ENCODE peak calls at places on chromosomes 13 and 19, in four cellular contexts. S is left ventricle myocardium inferior, B is lung microvascular endothelial cell, P is ELR. X is an unnamed sample.

GRCh38 chr13:42728507-42729180 is 52.7 kb upstream of the FAM216B start:
- DNase-seq in B (no peak), P (peak; percentile 11), S (no peak), X (no peak)

GRCh38 chr19:39924389-39924788 is 10.0 kb downstream of the FCGBP start:
- DNase-seq in B (no peak), P (no peak), S (no peak), X (no peak)

GRCh38 chr19:16075430-16076153 is 703 bp upstream of the TPM4 start:
- DNase-seq in S (no peak), P (no peak), B (no peak), X (no peak)

GRCh38 chr13:33992891-33993336 is 175.0 kb downstream of the RFC3 start:
- DNase-seq in S (no peak), B (no peak), P (no peak), X (no peak)

GRCh38 chr19:50431343-50432220 is 1.1 kb upstream of the MYBPC2 start:
- DNase-seq in S (peak; percentile 84), P (peak; percentile 65), B (peak; percentile 60), X (peak; percentile 84)

GRCh38 chr13:59145381-59145780 is 1018.3 kb downstream of the DIAPH3 start:
- DNase-seq in S (no peak), P (no peak), B (no peak), X (no peak)

GRCh38 chr13:98521461-98521860 is 55.4 kb downstream of the STK24 start:
- DNase-seq in S (no peak), P (no peak), B (no peak), X (no peak)

GRCh38 chr13:73058741-73059459 is at the start of gene KLF5:
- DNase-seq in P (peak; percentile 96), S (peak; percentile 95), B (peak; percentile 91), X (peak; percentile 97)

GRCh38 chr19:17424743-17425365 is 5.0 kb downstream of the MVB12A start:
- DNase-seq in S (no peak), P (peak; percentile 34), B (peak; percentile 27), X (peak; percentile 54)

GRCh38 chr13:71979616-71980015 is 112.6 kb upstream of the DACH1 start:
- DNase-seq in B (peak; percentile 16), S (no peak), P (peak; percentile 10), X (peak; percentile 42)

GRCh38 chr13:99124695-99125334 is 75.8 kb upstream of the UBAC2 start:
- DNase-seq in B (peak; percentile 79), P (peak; percentile 84), S (no peak), X (peak; percentile 80)

GRCh38 chr13:80828759-80829158 is 487.8 kb upstream of the SPRY2 start:
- DNase-seq in P (no peak), S (no peak), B (no peak), X (peak; percentile 3)

GRCh38 chr19:5306531-5306930 is 34.1 kb downstream of the PTPRS start:
- DNase-seq in S (no peak), B (no peak), P (no peak), X (no peak)

GRCh38 chr19:14127176-14127575 is 9.2 kb downstream of the ASF1B start:
- DNase-seq in S (no peak), P (no peak), B (no peak), X (no peak)

GRCh38 chr19:33333615-33334014 is 31.3 kb upstream of the CEBPA start:
- DNase-seq in B (no peak), P (no peak), S (no peak), X (no peak)

GRCh38 chr13:107252428-107252827 is 684.5 kb upstream of the ARGLU1 start:
- DNase-seq in S (no peak), P (no peak), B (no peak), X (no peak)

GRCh38 chr13:102700088-102701031 is 5.5 kb upstream of the METTL21C start:
- DNase-seq in S (no peak), B (no peak), P (no peak), X (no peak)

GRCh38 chr13:107364658-107365057 is 796.7 kb upstream of the ARGLU1 start:
- DNase-seq in P (no peak), S (no peak), B (no peak), X (no peak)

GRCh38 chr19:17946965-17947784 is 14.4 kb downstream of the CCDC124 start:
- DNase-seq in S (no peak), P (no peak), B (no peak), X (no peak)

GRCh38 chr19:8302734-8303133 is 5.4 kb downstream of the CD320 start:
- DNase-seq in B (no peak), P (no peak), S (no peak), X (no peak)

GRCh38 chr19:33100894-33101644 is 20.1 kb downstream of the GPATCH1 start:
- DNase-seq in B (no peak), P (no peak), S (no peak), X (no peak)

GRCh38 chr13:93859666-93860065 is 619.8 kb downstream of the DCT start:
- DNase-seq in B (no peak), P (peak; percentile 60), S (no peak), X (no peak)

GRCh38 chr19:14430712-14431111 is 2.4 kb upstream of the PKN1 start:
- DNase-seq in B (no peak), S (no peak), P (no peak), X (no peak)

GRCh38 chr13:110226051-110226562 is 80.8 kb downstream of the COL4A1 start:
- DNase-seq in B (peak; percentile 75), S (no peak), P (peak; percentile 14), X (peak; percentile 70)

GRCh38 chr19:58328999-58329398 is 2.2 kb downstream of the ZSCAN22 start:
- DNase-seq in B (no peak), P (peak; percentile 21), S (no peak), X (peak; percentile 36)

GRCh38 chr19:35739275-35740107 is 2.8 kb downstream of the IGFLR1 start:
- DNase-seq in B (no peak), S (no peak), P (no peak), X (no peak)

GRCh38 chr19:36572593-36573019 is 486 bp downstream of the ZNF529 start:
- DNase-seq in S (no peak), P (no peak), B (no peak), X (no peak)

GRCh38 chr19:28883241-28883693 is 329.7 kb downstream of the UQCRFS1 start:
- DNase-seq in P (no peak), B (no peak), S (peak; percentile 52), X (no peak)

GRCh38 chr13:40483601-40484000 is 182.8 kb downstream of the FOXO1 start:
- DNase-seq in B (no peak), S (peak; percentile 60), P (no peak), X (no peak)

GRCh38 chr13:44096906-44097305 is 217.2 kb downstream of the LACC1 start:
- DNase-seq in B (no peak), P (no peak), S (no peak), X (no peak)

GRCh38 chr13:51832471-51833152 is 12.4 kb downstream of the TMEM272 start:
- DNase-seq in P (peak; percentile 30), B (peak; percentile 34), S (no peak), X (peak; percentile 33)

GRCh38 chr19:50409347-50409746 is 9.4 kb upstream of the SPIB start:
- DNase-seq in B (no peak), S (no peak), P (no peak), X (no peak)

GRCh38 chr19:2270572-2271515 is 11.1 kb downstream of the PEAK3 start:
- DNase-seq in B (peak; percentile 85), S (peak; percentile 90), P (peak; percentile 89), X (peak; percentile 84)

GRCh38 chr13:51255556-51255955 is 33.4 kb downstream of the FAM124A start:
- DNase-seq in S (no peak), B (no peak), P (no peak), X (no peak)

GRCh38 chr13:49466240-49466914 is 22.3 kb downstream of the SETDB2 start:
- DNase-seq in S (no peak), B (no peak), P (no peak), X (no peak)

X was measured in dermis blood vessel endothelial cell.